ENCODE peak calls at places on chromosomes 5 and 9, in four cellular contexts. R, H, J and I are unnamed samples.

GRCh38 chr9:93589688-93590087 is 13.3 kb downstream of the PHF2 start:
- DNase-seq in R (no peak), H (no peak), J (no peak), I (no peak)

GRCh38 chr5:136055612-136056302 is 27.0 kb downstream of the TGFBI start:
- DNase-seq in R (no peak), H (no peak), J (no peak), I (no peak)

GRCh38 chr9:112380771-112381181 is 868 bp downstream of the HSDL2 start:
- DNase-seq in R (no peak), H (no peak), J (peak; percentile 42), I (peak; percentile 54)

GRCh38 chr5:78908173-78908901 is 76.8 kb downstream of the ARSB start:
- DNase-seq in R (no peak), H (no peak), J (peak; percentile 42), I (no peak)

GRCh38 chr9:36207016-36207415 is 16.3 kb downstream of the CLTA start:
- DNase-seq in R (no peak), H (no peak), J (peak; percentile 92), I (no peak)

GRCh38 chr5:169412858-169413257 is 111.9 kb upstream of the SLIT3 start:
- DNase-seq in R (no peak), H (no peak), J (no peak), I (no peak)

GRCh38 chr9:105890046-105890822 is 195.9 kb downstream of the TMEM38B start:
- DNase-seq in R (no peak), H (no peak), J (no peak), I (no peak)

GRCh38 chr5:15406478-15406877 is 93.5 kb upstream of the FBXL7 start:
- DNase-seq in R (no peak), H (no peak), J (no peak), I (no peak)

GRCh38 chr9:31140316-31140715 is 1244.1 kb upstream of the ACO1 start:
- DNase-seq in R (no peak), H (no peak), J (peak; percentile 35), I (peak; percentile 30)

GRCh38 chr9:138097501-138097991 is 220.0 kb downstream of the CACNA1B start:
- DNase-seq in R (no peak), H (no peak), J (no peak), I (no peak)

GRCh38 chr5:154740957-154741356 is 14.2 kb upstream of the LARP1 start:
- DNase-seq in R (no peak), H (no peak), J (peak; percentile 53), I (no peak)

GRCh38 chr5:93088997-93089396 is 492.0 kb downstream of the NR2F1-AS1 start:
- DNase-seq in R (no peak), H (no peak), J (no peak), I (no peak)

GRCh38 chr5:107539163-107539445 is 131.6 kb downstream of the EFNA5 start:
- DNase-seq in R (no peak), H (no peak), J (no peak), I (no peak)

GRCh38 chr5:114999176-114999575 is 170.5 kb downstream of the TRIM36 start:
- DNase-seq in R (no peak), H (no peak), J (no peak), I (no peak)

GRCh38 chr9:128689820-128690683 is 1.0 kb downstream of the SET start:
- DNase-seq in R (peak; percentile 53), H (no peak), J (peak; percentile 40), I (peak; percentile 32)

GRCh38 chr5:131423056-131423455 is 159.2 kb downstream of the CDC42SE2 start:
- DNase-seq in R (no peak), H (no peak), J (peak; percentile 37), I (peak; percentile 38)